ENCODE peak calls at places on chromosomes 11 and 22, in six cellular contexts. One of them, this sample, is unnamed.

GRCh38 chr11:93626038-93626437 is 35.4 kb upstream of the CEP295 start:
- DNase-seq in pancreas: no peak
- DNase-seq in AG09309: no peak
- DNase-seq in upper lobe of right lung: no peak
- DNase-seq in sigmoid colon: no peak
- DNase-seq in H1: no peak
- DNase-seq in this sample: no peak

GRCh38 chr11:125621995-125622394 is 3.0 kb upstream of the CHEK1 start:
- DNase-seq in pancreas: no peak
- DNase-seq in AG09309: no peak
- DNase-seq in upper lobe of right lung: no peak
- DNase-seq in sigmoid colon: no peak
- DNase-seq in H1: no peak
- DNase-seq in this sample: no peak

GRCh38 chr22:32200752-32201151 is 4.1 kb downstream of the RFPL2 start:
- DNase-seq in pancreas: no peak
- DNase-seq in AG09309: no peak
- DNase-seq in upper lobe of right lung: no peak
- DNase-seq in sigmoid colon: no peak
- DNase-seq in H1: no peak
- DNase-seq in this sample: no peak

GRCh38 chr11:111162306-111162705 is 83.2 kb upstream of the POU2AF2 start:
- DNase-seq in pancreas: no peak
- DNase-seq in AG09309: no peak
- DNase-seq in upper lobe of right lung: no peak
- DNase-seq in sigmoid colon: no peak
- DNase-seq in H1: no peak
- DNase-seq in this sample: peak; percentile 16

GRCh38 chr11:57483570-57483934 is 23.2 kb downstream of the RTN4RL2 start:
- DNase-seq in pancreas: no peak
- DNase-seq in AG09309: no peak
- DNase-seq in upper lobe of right lung: no peak
- DNase-seq in sigmoid colon: no peak
- DNase-seq in H1: no peak
- DNase-seq in this sample: no peak

GRCh38 chr22:50504245-50505211 is 3.0 kb downstream of the LMF2 start:
- DNase-seq in pancreas: peak; percentile 64
- DNase-seq in AG09309: no peak
- DNase-seq in upper lobe of right lung: no peak
- DNase-seq in sigmoid colon: no peak
- DNase-seq in H1: no peak
- DNase-seq in this sample: no peak

GRCh38 chr11:128613300-128613995 is 26.1 kb upstream of the ETS1 start:
- DNase-seq in pancreas: no peak
- DNase-seq in AG09309: no peak
- DNase-seq in upper lobe of right lung: no peak
- DNase-seq in sigmoid colon: no peak
- DNase-seq in H1: no peak
- DNase-seq in this sample: no peak

GRCh38 chr11:112761911-112762685 is 199.1 kb upstream of the NCAM1 start:
- DNase-seq in pancreas: no peak
- DNase-seq in AG09309: no peak
- DNase-seq in upper lobe of right lung: no peak
- DNase-seq in sigmoid colon: peak; percentile 42
- DNase-seq in H1: no peak
- DNase-seq in this sample: no peak

GRCh38 chr11:10309163-10310093 is 4.6 kb downstream of the ADM start:
- DNase-seq in pancreas: peak; percentile 87
- DNase-seq in AG09309: peak; percentile 89
- DNase-seq in upper lobe of right lung: peak; percentile 90
- DNase-seq in sigmoid colon: peak; percentile 89
- DNase-seq in H1: no peak
- DNase-seq in this sample: peak; percentile 78

GRCh38 chr11:64232182-64233018 is 2.0 kb upstream of the VEGFB start:
- DNase-seq in pancreas: no peak
- DNase-seq in AG09309: no peak
- DNase-seq in upper lobe of right lung: peak; percentile 66
- DNase-seq in sigmoid colon: no peak
- DNase-seq in H1: no peak
- DNase-seq in this sample: no peak

GRCh38 chr22:36737776-36738175 is 34.2 kb upstream of the CACNG2 start:
- DNase-seq in pancreas: peak; percentile 17
- DNase-seq in AG09309: no peak
- DNase-seq in upper lobe of right lung: peak; percentile 80
- DNase-seq in sigmoid colon: peak; percentile 65
- DNase-seq in H1: no peak
- DNase-seq in this sample: no peak

GRCh38 chr11:125201525-125202121 is 37.1 kb downstream of the PKNOX2 start:
- DNase-seq in pancreas: peak; percentile 78
- DNase-seq in AG09309: no peak
- DNase-seq in upper lobe of right lung: peak; percentile 32
- DNase-seq in sigmoid colon: no peak
- DNase-seq in H1: no peak
- DNase-seq in this sample: peak; percentile 18

GRCh38 chr22:19291218-19291579 is 320 bp downstream of the CLTCL1 start:
- DNase-seq in pancreas: peak; percentile 34
- DNase-seq in AG09309: no peak
- DNase-seq in upper lobe of right lung: peak; percentile 78
- DNase-seq in sigmoid colon: peak; percentile 73
- DNase-seq in H1: peak; percentile 66
- DNase-seq in this sample: no peak

GRCh38 chr11:66880484-66881211 is 23.8 kb downstream of the LRFN4 start:
- DNase-seq in pancreas: no peak
- DNase-seq in AG09309: no peak
- DNase-seq in upper lobe of right lung: no peak
- DNase-seq in sigmoid colon: no peak
- DNase-seq in H1: no peak
- DNase-seq in this sample: no peak

GRCh38 chr22:30694171-30694637 is 470 bp upstream of the OSBP2 start:
- DNase-seq in pancreas: peak; percentile 78
- DNase-seq in AG09309: no peak
- DNase-seq in upper lobe of right lung: peak; percentile 88
- DNase-seq in sigmoid colon: peak; percentile 74
- DNase-seq in H1: peak; percentile 82
- DNase-seq in this sample: no peak

GRCh38 chr11:127564803-127565202 is 564.2 kb upstream of the KIRREL3 start:
- DNase-seq in pancreas: no peak
- DNase-seq in AG09309: no peak
- DNase-seq in upper lobe of right lung: no peak
- DNase-seq in sigmoid colon: no peak
- DNase-seq in H1: no peak
- DNase-seq in this sample: peak; percentile 50

GRCh38 chr22:39658367-39658766 is 87.8 kb downstream of the CACNA1I start:
- DNase-seq in pancreas: no peak
- DNase-seq in AG09309: no peak
- DNase-seq in upper lobe of right lung: no peak
- DNase-seq in sigmoid colon: no peak
- DNase-seq in H1: no peak
- DNase-seq in this sample: no peak

GRCh38 chr22:45453764-45454163 is 40.3 kb downstream of the RIBC2 start:
- DNase-seq in pancreas: no peak
- DNase-seq in AG09309: no peak
- DNase-seq in upper lobe of right lung: no peak
- DNase-seq in sigmoid colon: no peak
- DNase-seq in H1: no peak
- DNase-seq in this sample: no peak

GRCh38 chr22:28822930-28823481 is 22.6 kb upstream of the XBP1 start:
- DNase-seq in pancreas: peak; percentile 76
- DNase-seq in AG09309: no peak
- DNase-seq in upper lobe of right lung: no peak
- DNase-seq in sigmoid colon: no peak
- DNase-seq in H1: no peak
- DNase-seq in this sample: no peak

GRCh38 chr11:77370217-77370616 is 68.7 kb upstream of the GDPD4 start:
- DNase-seq in pancreas: no peak
- DNase-seq in AG09309: no peak
- DNase-seq in upper lobe of right lung: no peak
- DNase-seq in sigmoid colon: no peak
- DNase-seq in H1: no peak
- DNase-seq in this sample: no peak

GRCh38 chr11:28636566-28636965 is 528.4 kb downstream of the METTL15 start:
- DNase-seq in pancreas: no peak
- DNase-seq in AG09309: no peak
- DNase-seq in upper lobe of right lung: no peak
- DNase-seq in sigmoid colon: no peak
- DNase-seq in H1: no peak
- DNase-seq in this sample: no peak

GRCh38 chr11:454801-455565 is 4.9 kb downstream of the PTDSS2 start:
- DNase-seq in pancreas: no peak
- DNase-seq in AG09309: no peak
- DNase-seq in upper lobe of right lung: no peak
- DNase-seq in sigmoid colon: no peak
- DNase-seq in H1: no peak
- DNase-seq in this sample: no peak

GRCh38 chr11:79406376-79406775 is 34.5 kb downstream of the TENM4 start:
- DNase-seq in pancreas: no peak
- DNase-seq in AG09309: no peak
- DNase-seq in upper lobe of right lung: no peak
- DNase-seq in sigmoid colon: no peak
- DNase-seq in H1: no peak
- DNase-seq in this sample: no peak

GRCh38 chr22:45872659-45873263 is 104.2 kb downstream of the WNT7B start:
- DNase-seq in pancreas: no peak
- DNase-seq in AG09309: no peak
- DNase-seq in upper lobe of right lung: no peak
- DNase-seq in sigmoid colon: no peak
- DNase-seq in H1: no peak
- DNase-seq in this sample: no peak

GRCh38 chr11:71153005-71153395 is 99.4 kb downstream of the SHANK2 start:
- DNase-seq in pancreas: peak; percentile 36
- DNase-seq in AG09309: no peak
- DNase-seq in upper lobe of right lung: peak; percentile 48
- DNase-seq in sigmoid colon: peak; percentile 53
- DNase-seq in H1: no peak
- DNase-seq in this sample: no peak
- H3K4me3 ChIP-seq in pancreas: peak overlapping the region; percentile 18
- H3K4me3 ChIP-seq in AG09309: no peak overlapping the region
- H3K4me3 ChIP-seq in upper lobe of right lung: no peak overlapping the region
- H3K4me3 ChIP-seq in sigmoid colon: no peak overlapping the region
- H3K4me3 ChIP-seq in H1: no peak overlapping the region
- H3K4me3 ChIP-seq in this sample: no peak overlapping the region

GRCh38 chr22:35456757-35457156 is 56.8 kb downstream of the MCM5 start:
- DNase-seq in pancreas: no peak
- DNase-seq in AG09309: no peak
- DNase-seq in upper lobe of right lung: no peak
- DNase-seq in sigmoid colon: no peak
- DNase-seq in H1: no peak
- DNase-seq in this sample: no peak

GRCh38 chr22:35455529-35455928 is 55.6 kb downstream of the MCM5 start:
- DNase-seq in pancreas: no peak
- DNase-seq in AG09309: no peak
- DNase-seq in upper lobe of right lung: no peak
- DNase-seq in sigmoid colon: no peak
- DNase-seq in H1: no peak
- DNase-seq in this sample: no peak

GRCh38 chr22:35452810-35453743 is 53.1 kb downstream of the MCM5 start:
- DNase-seq in pancreas: no peak
- DNase-seq in AG09309: no peak
- DNase-seq in upper lobe of right lung: no peak
- DNase-seq in sigmoid colon: no peak
- DNase-seq in H1: no peak
- DNase-seq in this sample: no peak

GRCh38 chr22:35452351-35452781 is 52.4 kb downstream of the MCM5 start:
- DNase-seq in pancreas: no peak
- DNase-seq in AG09309: no peak
- DNase-seq in upper lobe of right lung: peak; percentile 85
- DNase-seq in sigmoid colon: no peak
- DNase-seq in H1: no peak
- DNase-seq in this sample: no peak

DNA sequence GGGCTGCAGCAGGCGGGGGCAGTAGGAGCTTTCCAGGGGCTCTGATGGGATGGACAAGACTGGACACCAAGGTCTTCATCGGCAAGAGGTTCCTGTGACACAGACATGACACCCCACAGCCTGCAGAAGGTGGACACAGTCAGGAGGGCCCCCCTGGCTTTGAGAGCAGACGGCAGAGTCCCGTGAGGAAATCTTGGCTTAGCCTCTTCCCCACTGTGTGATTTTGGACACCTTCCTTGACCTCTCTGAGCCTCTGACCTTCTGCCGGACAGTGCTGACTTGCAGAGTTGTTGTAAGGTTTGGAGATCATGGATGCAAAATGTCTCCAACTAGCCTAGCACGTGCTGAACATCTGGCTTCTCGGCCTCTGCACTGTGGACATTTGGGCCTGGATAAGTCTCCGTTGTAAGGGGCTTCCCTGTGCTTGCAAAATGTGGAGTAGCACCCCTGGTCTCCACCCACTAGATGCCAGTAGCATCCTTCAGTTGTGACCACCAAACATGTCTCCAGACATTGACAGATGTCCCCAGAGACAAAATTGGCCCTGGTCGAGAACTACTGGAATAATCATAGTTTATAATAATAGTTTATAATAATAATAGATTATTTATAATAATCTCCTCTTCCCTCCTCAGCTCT is 54.6 kb downstream of the MCM5 start:
- DNase-seq in pancreas: no peak
- DNase-seq in AG09309: no peak
- DNase-seq in upper lobe of right lung: no peak
- DNase-seq in sigmoid colon: no peak
- DNase-seq in H1: no peak
- DNase-seq in this sample: no peak
- TF ChIP-seq CTCF in pancreas: no peak
- TF ChIP-seq CTCF in AG09309: peak; percentile 25
- TF ChIP-seq CTCF in upper lobe of right lung: peak; percentile 36
- TF ChIP-seq CTCF in sigmoid colon: no peak
- TF ChIP-seq CTCF in H1: peak; percentile 29
- TF ChIP-seq CTCF in this sample: no peak

DNA sequence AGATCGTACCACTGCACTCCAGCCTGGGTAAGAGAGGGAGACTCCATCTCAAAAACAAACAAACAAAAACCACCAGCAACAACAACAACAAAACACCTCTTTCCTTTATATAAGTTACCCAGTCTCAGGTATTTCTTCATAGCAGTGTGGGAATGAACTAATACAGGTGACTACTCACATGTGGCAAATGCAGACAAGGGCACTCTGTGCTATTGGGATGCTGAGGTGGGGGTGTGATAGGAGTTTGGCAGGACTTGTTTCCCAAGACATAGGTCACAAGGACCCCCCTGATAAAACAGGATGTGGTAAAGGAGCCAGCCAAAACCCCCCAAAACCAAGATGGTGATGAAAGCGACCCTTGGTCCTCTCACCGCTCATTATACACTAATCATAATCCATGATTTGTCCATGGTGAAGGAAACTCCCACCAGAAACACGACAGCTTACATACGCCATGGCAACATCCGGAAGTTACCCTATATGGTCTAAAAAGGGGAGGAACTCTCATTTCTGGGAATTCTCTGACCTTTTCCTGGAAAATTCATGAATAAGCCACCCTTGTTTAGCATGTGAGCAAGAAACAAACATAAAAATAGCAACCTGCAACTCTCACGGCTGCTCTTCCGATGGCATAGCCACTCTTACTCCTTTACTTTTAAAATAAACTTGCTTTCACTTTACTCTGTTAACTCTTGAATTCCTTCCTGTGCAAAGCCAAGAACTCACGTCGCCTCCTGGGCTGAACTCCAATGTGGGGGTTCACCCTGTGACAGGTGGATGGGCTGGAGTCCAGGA is 18.8 kb upstream of the INCENP start:
- DNase-seq in pancreas: no peak
- DNase-seq in AG09309: peak; percentile 61
- DNase-seq in upper lobe of right lung: no peak
- DNase-seq in sigmoid colon: no peak
- DNase-seq in H1: no peak
- DNase-seq in this sample: no peak
- H3K4me3 ChIP-seq in pancreas: no peak overlapping the region
- H3K4me3 ChIP-seq in AG09309: peak overlapping the region; percentile 21
- H3K4me3 ChIP-seq in upper lobe of right lung: peak overlapping the region; percentile 21
- H3K4me3 ChIP-seq in sigmoid colon: no peak overlapping the region
- H3K4me3 ChIP-seq in H1: no peak overlapping the region
- H3K4me3 ChIP-seq in this sample: no peak overlapping the region

GRCh38 chr11:2398664-2399355 is 1.7 kb upstream of the TSSC4 start:
- DNase-seq in pancreas: no peak
- DNase-seq in AG09309: no peak
- DNase-seq in upper lobe of right lung: no peak
- DNase-seq in sigmoid colon: no peak
- DNase-seq in H1: no peak
- DNase-seq in this sample: no peak
- TF ChIP-seq CTCF in pancreas: no peak
- TF ChIP-seq CTCF in AG09309: peak; percentile 3
- TF ChIP-seq CTCF in upper lobe of right lung: no peak
- TF ChIP-seq CTCF in sigmoid colon: no peak
- TF ChIP-seq CTCF in H1: no peak
- TF ChIP-seq CTCF in this sample: no peak

This sample was measured in astrocyte of the cerebellum.